ENCODE peak calls at places on chromosomes 4 and X, in ten cellular contexts. N is body of pancreas, P is endothelial cell of umbilical vein, X is H54, U is IMR-90, T is sigmoid colon, S is breast epithelium, O is suprapubic skin, C is thyroid gland, D is HCT116. Y is an unnamed sample.

GRCh38 chr4:97367878-97368277 is 775.4 kb downstream of the STPG2 start:
- DNase-seq in U (no peak), N (no peak), T (no peak), D (peak; percentile 83), S (no peak), O (no peak), X (no peak), P (peak; percentile 32), C (peak; percentile 5), Y (peak; percentile 56)

GRCh38 chr4:7169134-7169533 is 23.2 kb upstream of the SORCS2 start:
- DNase-seq in U (no peak), X (no peak), C (no peak), D (no peak), N (no peak), P (no peak), T (no peak), O (peak; percentile 6), S (no peak), Y (no peak)

GRCh38 chrX:155329293-155329692 is 5.1 kb downstream of the CLIC2 start:
- DNase-seq in N (no peak), O (no peak), X (no peak), P (no peak), U (no peak), S (no peak), C (no peak), T (no peak), D (no peak), Y (no peak)

GRCh38 chrX:150731795-150732194 is 38.6 kb downstream of the MTMR1 start:
- DNase-seq in T (no peak), C (no peak), P (no peak), X (peak; percentile 46), O (no peak), N (peak; percentile 19), S (no peak), U (peak; percentile 97), D (no peak), Y (no peak)

GRCh38 chr4:61666248-61666647 is 466.1 kb downstream of the ADGRL3 start:
- DNase-seq in T (no peak), C (no peak), O (no peak), D (no peak), X (no peak), P (no peak), N (no peak), S (no peak), U (no peak), Y (no peak)

GRCh38 chr4:188620608-188621007 is 481.4 kb downstream of the TRIML1 start:
- DNase-seq in O (no peak), U (no peak), S (no peak), P (no peak), D (no peak), N (no peak), C (no peak), T (no peak), X (no peak), Y (no peak)

GRCh38 chr4:151690164-151690856 is 70.5 kb downstream of the GATB start:
- DNase-seq in X (no peak), N (no peak), U (peak; percentile 74), T (no peak), C (peak; percentile 27), O (no peak), P (peak; percentile 75), S (no peak), D (no peak), Y (no peak)

GRCh38 chrX:65451663-65452062 is 82.9 kb downstream of the LAS1L start:
- DNase-seq in P (peak; percentile 19), D (peak; percentile 6), O (no peak), T (no peak), N (no peak), X (peak; percentile 6), U (peak; percentile 33), C (no peak), S (no peak), Y (peak; percentile 8)

GRCh38 chrX:19177710-19178109 is 55.4 kb upstream of the ADGRG2 start:
- DNase-seq in S (no peak), T (no peak), N (no peak), O (no peak), P (no peak), D (no peak), C (no peak), U (no peak), X (no peak), Y (no peak)

GRCh38 chr4:155578726-155579385 is 87.8 kb upstream of the GUCY1A1 start:
- DNase-seq in P (peak; percentile 75), N (no peak), U (no peak), C (no peak), X (no peak), T (no peak), S (no peak), O (no peak), D (no peak), Y (no peak)

GRCh38 chrX:51608766-51609165 is 9.9 kb downstream of the CENPVL3 start:
- DNase-seq in U (peak; percentile 2), P (no peak), N (no peak), C (no peak), S (no peak), O (no peak), X (no peak), D (no peak), T (no peak), Y (no peak)

GRCh38 chr4:176767183-176767582 is 25.5 kb downstream of the VEGFC start:
- DNase-seq in P (no peak), N (no peak), T (no peak), O (no peak), S (no peak), D (no peak), U (peak; percentile 33), C (no peak), X (no peak), Y (no peak)

GRCh38 chr4:5712517-5712916 is 1.5 kb downstream of the EVC start:
- DNase-seq in C (no peak), S (no peak), D (no peak), X (peak; percentile 25), T (no peak), P (no peak), N (no peak), U (peak; percentile 81), O (no peak), Y (no peak)
- TF ChIP-seq POLR2A in C (no peak), S (no peak), D (no peak), X (no peak), T (no peak), P (no peak), N (no peak), U (no peak), O (no peak), Y (no peak)

GRCh38 chrX:136866337-136867095 is 14.0 kb downstream of the RBMX start:
- DNase-seq in O (no peak), C (no peak), N (peak; percentile 5), P (no peak), D (no peak), S (no peak), X (no peak), T (no peak), U (no peak), Y (peak; percentile 30)
- TF ChIP-seq POLR2A in O (no peak), C (no peak), N (no peak), P (no peak), D (no peak), S (no peak), X (no peak), T (no peak), U (no peak), Y (no peak)

GRCh38 chr4:73743825-73744602 is 3.6 kb downstream of the CXCL8 start:
- DNase-seq in X (no peak), T (no peak), O (no peak), S (no peak), U (no peak), N (no peak), P (peak; percentile 34), C (no peak), D (no peak), Y (no peak)
- TF ChIP-seq POLR2A in X (no peak), T (no peak), O (no peak), S (no peak), U (peak; percentile 18), N (no peak), P (no peak), C (no peak), D (no peak), Y (no peak)

GRCh38 chr4:38857354-38858096 is 908 bp upstream of the TLR6 start:
- DNase-seq in D (peak; percentile 92), S (peak; percentile 73), C (peak; percentile 13), X (peak; percentile 40), O (peak; percentile 76), U (peak; percentile 94), P (peak; percentile 76), N (peak; percentile 61), T (no peak), Y (peak; percentile 64)
- TF ChIP-seq POLR2A in D (peak; percentile 20), S (no peak), C (no peak), X (peak; percentile 20), O (no peak), U (peak; percentile 63), P (peak; percentile 57), N (peak; percentile 22), T (no peak), Y (peak; percentile 39)

Y was measured in adrenal gland.